ENCODE peak calls at places on chromosomes 11 and 22, in five cellular contexts. One of them, this sample, is unnamed.

GRCh38 chr11:119359365-119360229 is 13.1 kb upstream of the MFRP start:
- DNase-seq in transverse colon: no peak
- DNase-seq in GM04503: no peak
- DNase-seq in left ventricle myocardium inferior: no peak
- DNase-seq in NCI-H1105: no peak
- DNase-seq in this sample: peak; percentile 61

GRCh38 chr22:20268350-20269012 is 363 bp upstream of the RTN4R start:
- DNase-seq in transverse colon: peak; percentile 68
- DNase-seq in GM04503: no peak
- DNase-seq in left ventricle myocardium inferior: peak; percentile 56
- DNase-seq in NCI-H1105: no peak
- DNase-seq in this sample: peak; percentile 58

GRCh38 chr22:37254867-37255233 is 10.8 kb upstream of the RAC2 start:
- DNase-seq in transverse colon: no peak
- DNase-seq in GM04503: no peak
- DNase-seq in left ventricle myocardium inferior: no peak
- DNase-seq in NCI-H1105: no peak
- DNase-seq in this sample: no peak

GRCh38 chr11:110908401-110909106 is 196.3 kb upstream of the ARHGAP20 start:
- DNase-seq in transverse colon: no peak
- DNase-seq in GM04503: peak; percentile 44
- DNase-seq in left ventricle myocardium inferior: no peak
- DNase-seq in NCI-H1105: no peak
- DNase-seq in this sample: peak; percentile 11

GRCh38 chr22:29887358-29887757 is 4.4 kb downstream of the MTMR3 start:
- DNase-seq in transverse colon: no peak
- DNase-seq in GM04503: no peak
- DNase-seq in left ventricle myocardium inferior: no peak
- DNase-seq in NCI-H1105: no peak
- DNase-seq in this sample: no peak

GRCh38 chr11:316891-317291 is 3.1 kb downstream of the IFITM1 start:
- DNase-seq in transverse colon: no peak
- DNase-seq in GM04503: no peak
- DNase-seq in left ventricle myocardium inferior: no peak
- DNase-seq in NCI-H1105: no peak
- DNase-seq in this sample: no peak

GRCh38 chr11:48037709-48038468 is 57.5 kb downstream of the PTPRJ start:
- DNase-seq in transverse colon: no peak
- DNase-seq in GM04503: no peak
- DNase-seq in left ventricle myocardium inferior: no peak
- DNase-seq in NCI-H1105: no peak
- DNase-seq in this sample: peak; percentile 34

GRCh38 chr11:108559904-108560303 is 33.7 kb downstream of the EXPH5 start:
- DNase-seq in transverse colon: no peak
- DNase-seq in GM04503: peak; percentile 99
- DNase-seq in left ventricle myocardium inferior: no peak
- DNase-seq in NCI-H1105: no peak
- DNase-seq in this sample: no peak

This sample was measured in OCI-LY7.